ENCODE peak calls at places on chromosomes 7 and 10, in seven cellular contexts. G is neural progenitor cell, O is Peyer's patch, D is HCT116, Y is lower lobe of right lung, N is pancreas, X is SK-N-SH. V is an unnamed sample.

GRCh38 chr7:16636533-16637173 is 8.9 kb downstream of the ANKMY2 start:
- DNase-seq in Y (no peak), D (no peak), N (no peak), X (no peak), O (no peak), G (no peak), V (no peak)

GRCh38 chr10:37734971-37735370 is 122.4 kb downstream of the ZNF248 start:
- DNase-seq in Y (no peak), O (no peak), G (no peak), N (no peak), D (peak; percentile 54), X (no peak), V (no peak)

GRCh38 chr7:105839271-105839670 is 37.1 kb downstream of the ATXN7L1 start:
- DNase-seq in D (no peak), G (no peak), N (no peak), Y (no peak), O (no peak), X (no peak), V (no peak)

GRCh38 chr10:43959854-43960415 is 311.3 kb upstream of the ZNF32 start:
- DNase-seq in O (no peak), D (no peak), X (no peak), G (no peak), N (no peak), Y (no peak), V (no peak)

GRCh38 chr7:48355346-48355745 is 184.1 kb downstream of the ABCA13 start:
- DNase-seq in D (no peak), X (no peak), G (no peak), O (no peak), N (no peak), Y (no peak), V (no peak)

GRCh38 chr7:33885290-33886005 is 19.9 kb upstream of the BMPER start:
- DNase-seq in D (no peak), N (no peak), O (no peak), G (no peak), Y (no peak), X (no peak), V (no peak)

GRCh38 chr10:61765176-61766087 is 102.7 kb downstream of the CABCOCO1 start:
- DNase-seq in O (no peak), D (no peak), X (peak; percentile 44), Y (no peak), G (no peak), N (no peak), V (no peak)

GRCh38 chr7:146249272-146249671 is 132.7 kb downstream of the CNTNAP2 start:
- DNase-seq in O (no peak), Y (no peak), G (no peak), D (no peak), X (no peak), N (no peak), V (no peak)

GRCh38 chr7:152894295-152895170 is 135.0 kb downstream of the ACTR3B start:
- DNase-seq in Y (no peak), N (no peak), X (peak; percentile 97), D (no peak), O (no peak), G (peak; percentile 81), V (no peak)

GRCh38 chr7:158791133-158791532 is 38.2 kb downstream of the ESYT2 start:
- DNase-seq in N (no peak), O (no peak), X (no peak), D (no peak), Y (no peak), G (no peak), V (peak; percentile 36)

GRCh38 chr7:32670105-32670504 is 174.8 kb downstream of the AVL9 start:
- DNase-seq in X (no peak), N (no peak), G (peak; percentile 7), D (peak; percentile 84), Y (no peak), O (peak; percentile 83), V (peak; percentile 31)

GRCh38 chr10:43292745-43293676 is 26.1 kb upstream of the RASGEF1A start:
- DNase-seq in O (peak; percentile 81), N (peak; percentile 34), X (peak; percentile 78), D (peak; percentile 35), Y (peak; percentile 63), G (peak; percentile 77), V (peak; percentile 77)

GRCh38 chr10:132904169-132904813 is 38.1 kb downstream of the CFAP46 start:
- DNase-seq in X (peak; percentile 90), D (peak; percentile 29), O (peak; percentile 46), N (no peak), G (peak; percentile 63), Y (peak; percentile 52), V (no peak)

GRCh38 chr7:77727936-77728701 is 31.9 kb downstream of the RSBN1L start:
- DNase-seq in X (peak; percentile 51), N (no peak), Y (no peak), G (peak; percentile 43), O (no peak), D (no peak), V (no peak)

GRCh38 chr10:5788969-5789368 is 24.3 kb downstream of the GDI2 start:
- DNase-seq in Y (no peak), N (no peak), G (no peak), O (no peak), D (no peak), X (no peak), V (no peak)

GRCh38 chr10:96466-96865 is 38.8 kb upstream of the ZMYND11 start:
- DNase-seq in N (no peak), Y (no peak), D (no peak), O (no peak), X (no peak), G (no peak), V (no peak)

GRCh38 chr7:20786779-20787651 is at the start of gene SP8:
- DNase-seq in D (no peak), G (peak; percentile 95), Y (no peak), N (no peak), O (peak; percentile 66), X (peak; percentile 91), V (peak; percentile 90)

GRCh38 chr7:41942468-41943097 is 239.7 kb upstream of the INHBA start:
- DNase-seq in X (no peak), N (no peak), Y (no peak), G (peak; percentile 16), O (peak; percentile 90), D (no peak), V (peak; percentile 67)

DNA sequence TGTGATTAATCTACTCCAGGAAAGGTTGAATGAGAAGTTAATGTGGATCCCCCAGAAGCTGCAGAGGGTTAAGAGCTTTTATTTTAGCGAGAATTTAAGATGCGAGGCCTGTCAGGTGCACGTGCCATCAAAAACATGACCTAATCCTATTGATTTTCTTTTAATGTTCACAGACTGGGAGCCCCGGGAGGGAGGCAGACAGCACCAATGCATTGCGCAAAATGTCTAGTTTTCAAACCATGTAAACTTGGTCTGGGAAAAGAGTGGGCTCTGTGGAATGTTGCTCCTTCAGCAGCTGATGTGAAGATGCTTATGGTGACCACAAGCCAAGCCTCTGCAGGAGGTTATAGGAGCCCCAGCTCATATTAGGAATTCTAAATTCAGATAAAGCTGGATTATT is 172.0 kb upstream of the ITGB1 start:
- DNase-seq in O (no peak), G (no peak), N (no peak), Y (no peak), D (no peak), X (no peak), V (no peak)
- H3K4me3 ChIP-seq in O (no peak overlapping the region), G (no peak overlapping the region), N (no peak overlapping the region), Y (no peak overlapping the region), D (no peak overlapping the region), X (no peak overlapping the region), V (no peak overlapping the region)

DNA sequence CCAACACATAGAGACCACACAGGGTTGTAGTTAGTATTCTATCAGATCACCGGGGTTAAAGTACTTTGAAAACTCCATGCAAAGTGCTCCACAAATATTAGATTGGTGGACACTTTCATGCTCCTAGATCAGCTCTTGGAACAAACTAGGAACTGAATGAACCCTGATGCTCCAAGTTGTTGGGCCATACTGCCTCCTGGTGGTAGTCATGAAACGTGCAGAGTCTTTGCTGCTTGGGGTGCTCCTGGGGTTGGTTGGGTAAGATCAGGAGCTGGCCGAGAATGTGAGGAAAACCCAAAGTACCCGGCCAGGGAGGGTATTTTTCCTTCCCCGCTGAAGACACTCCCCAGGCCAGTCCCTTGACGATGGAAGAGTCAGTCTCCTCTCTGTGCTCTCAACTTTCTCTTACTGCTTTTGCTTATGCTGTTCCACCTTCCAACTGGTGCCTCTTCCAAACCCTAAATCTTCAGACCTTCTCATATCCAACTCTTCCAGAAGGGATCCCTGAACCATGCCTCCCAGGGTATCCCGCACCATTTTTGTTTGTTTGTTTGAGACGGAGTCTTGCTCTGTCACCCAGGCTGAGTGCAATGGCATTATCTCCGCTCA is 920 bp upstream of the RPEL1 start:
- DNase-seq in X (peak; percentile 80), Y (peak; percentile 63), N (peak; percentile 62), G (peak; percentile 81), O (peak; percentile 89), D (peak; percentile 82), V (peak; percentile 67)
- TF ChIP-seq CTCF in X (peak; percentile 92), Y (peak; percentile 93), N (peak; percentile 87), G (peak; percentile 93), O (peak; percentile 93), D (no peak), V (peak; percentile 84)

DNA sequence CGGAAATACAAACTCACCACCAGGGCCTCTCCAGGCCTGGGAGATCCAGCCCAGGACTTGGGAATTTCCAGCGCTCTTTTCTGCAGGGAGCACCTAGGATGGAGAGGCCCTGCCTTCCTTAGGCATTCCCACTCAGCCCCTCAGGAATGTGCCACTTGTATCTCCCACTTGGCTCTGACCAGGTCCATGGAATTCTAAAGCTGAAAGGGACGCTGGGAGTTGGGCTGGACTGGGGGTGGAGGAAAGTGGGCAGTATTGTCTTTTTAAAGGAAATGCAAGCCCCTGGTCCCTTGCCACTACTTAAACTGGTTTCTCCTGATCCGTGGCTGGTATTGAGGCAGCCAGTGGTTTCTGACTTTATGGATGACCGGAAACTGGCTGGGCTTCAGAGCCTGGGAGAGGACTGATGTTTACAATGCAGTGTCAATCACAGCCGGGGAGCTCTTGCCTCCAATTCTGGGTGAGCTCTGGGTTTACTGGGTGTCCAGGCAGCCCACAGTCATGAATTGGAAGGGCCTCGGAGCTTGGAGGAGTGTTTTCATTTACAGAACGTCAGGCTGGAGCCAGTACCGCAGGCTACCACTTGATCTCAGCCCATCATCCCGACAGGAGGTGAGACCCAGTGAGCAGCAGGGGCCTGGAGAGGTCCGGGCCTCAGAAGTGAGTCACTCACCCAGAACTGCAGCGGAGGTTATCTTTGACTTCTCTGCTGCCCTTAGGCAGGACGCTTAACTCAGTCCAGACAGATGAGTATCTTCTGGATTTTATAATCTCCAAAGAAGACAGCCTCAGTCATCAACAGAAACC is 27.3 kb downstream of the AGAP3 start:
- DNase-seq in G (peak; percentile 79), X (peak; percentile 97), Y (peak; percentile 75), O (no peak), D (peak; percentile 76), N (no peak), V (peak; percentile 51)
- H3K4me1 ChIP-seq in G (peaks cover 20% of the 10 kb centered on the region), X (peaks cover 38% of the 10 kb centered on the region), Y (peaks cover 50% of the 10 kb centered on the region), O (peaks cover 6% of the 10 kb centered on the region), D (peaks cover 74% of the 10 kb centered on the region), N (peaks cover 4% of the 10 kb centered on the region), V (peaks cover 46% of the 10 kb centered on the region)

DNA sequence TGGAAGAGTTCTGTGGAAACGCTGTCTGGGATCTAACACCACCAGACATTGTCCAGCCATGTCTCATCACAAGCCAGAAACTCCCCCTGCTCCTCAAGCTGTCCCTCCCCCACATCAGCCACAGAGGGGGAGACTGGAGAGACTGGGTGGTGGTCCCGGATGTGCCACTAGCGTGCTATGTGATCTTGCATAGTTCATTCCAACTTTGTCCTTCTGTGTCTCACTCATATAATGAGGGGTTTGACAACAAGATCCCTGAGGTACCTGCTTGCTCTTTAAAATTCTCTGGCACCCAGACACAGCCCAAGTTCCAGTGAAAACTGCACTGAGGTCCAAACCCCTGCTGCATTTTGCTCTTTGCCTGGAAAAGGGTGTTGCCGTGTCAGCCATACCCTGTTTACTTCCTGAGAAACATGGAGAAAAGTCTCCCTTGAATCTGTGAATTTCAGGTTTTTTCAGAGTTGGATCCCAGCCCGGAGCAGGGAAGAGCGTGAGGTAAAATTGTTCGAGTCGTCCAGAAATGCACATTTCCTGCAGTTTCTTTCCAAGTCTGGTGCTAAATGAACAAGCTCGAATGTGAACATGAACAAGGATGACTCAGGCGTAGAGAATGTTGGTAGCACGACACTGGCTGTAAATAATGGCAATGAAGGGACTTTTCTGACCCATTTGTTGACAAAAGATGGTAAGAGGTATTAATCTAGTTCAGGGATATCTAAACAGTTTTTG is 156.6 kb downstream of the CCDC3 start:
- DNase-seq in D (peak; percentile 8), Y (no peak), O (no peak), X (peak; percentile 11), N (no peak), G (no peak), V (peak; percentile 34)
- H3K4me3 ChIP-seq in D (peak overlapping the region; percentile 35), Y (no peak overlapping the region), O (no peak overlapping the region), X (peak overlapping the region; percentile 26), N (no peak overlapping the region), G (no peak overlapping the region), V (no peak overlapping the region)

V was measured in Caco-2.